ENCODE peak calls at places on chromosome 7, in four cellular contexts. W, R, U and F are unnamed samples.
A peak's percentile ranks its signal among the peaks of the same experiment; 100 is the strongest.

GRCh38 chr7:137964824-137965545 is 36.9 kb downstream of the CREB3L2 start:
- DNase-seq in W (no peak), R (no peak), U (no peak), F (no peak)

GRCh38 chr7:110522751-110523200 is 568.2 kb upstream of the LRRN3 start:
- DNase-seq in W (no peak), R (no peak), U (no peak), F (no peak)

GRCh38 chr7:1889556-1890181 is 219.6 kb downstream of the ELFN1 start:
- DNase-seq in W (no peak), R (no peak), U (no peak), F (no peak)

GRCh38 chr7:132455306-132455705 is 121.0 kb downstream of the PLXNA4 start:
- DNase-seq in W (no peak), R (no peak), U (no peak), F (no peak)

GRCh38 chr7:29976265-29976664 is 13.3 kb downstream of the SCRN1 start:
- DNase-seq in W (no peak), R (no peak), U (no peak), F (no peak)

GRCh38 chr7:21923663-21924062 is 22.0 kb downstream of the CDCA7L start:
- DNase-seq in W (no peak), R (no peak), U (no peak), F (no peak)

GRCh38 chr7:107180378-107180777 is 11.6 kb downstream of the HBP1 start:
- DNase-seq in W (peak; percentile 55), R (no peak), U (peak; percentile 39), F (no peak)

GRCh38 chr7:98992076-98992475 is 113.7 kb downstream of the TRRAP start:
- DNase-seq in W (no peak), R (no peak), U (no peak), F (no peak)

GRCh38 chr7:158572000-158572828 is 15.4 kb downstream of the PTPRN2 start:
- DNase-seq in W (no peak), R (no peak), U (no peak), F (no peak)

GRCh38 chr7:81161459-81162075 is 242.7 kb upstream of the SEMA3C start:
- DNase-seq in W (peak; percentile 80), R (no peak), U (no peak), F (no peak)

GRCh38 chr7:143008007-143008901 is 18.7 kb downstream of the OR9A2 start:
- DNase-seq in W (no peak), R (peak; percentile 95), U (peak; percentile 66), F (peak; percentile 94)

GRCh38 chr7:48035301-48035966 is at the start of gene C7orf57:
- DNase-seq in W (peak; percentile 50), R (peak; percentile 98), U (peak; percentile 86), F (peak; percentile 95)

GRCh38 chr7:5419523-5420107 is 4.0 kb downstream of the TNRC18 start:
- DNase-seq in W (no peak), R (no peak), U (no peak), F (no peak)

GRCh38 chr7:140506788-140507464 is 27.6 kb upstream of the MKRN1 start:
- DNase-seq in W (no peak), R (no peak), U (no peak), F (no peak)

GRCh38 chr7:131251371-131251770 is 76.3 kb upstream of the MKLN1 start:
- DNase-seq in W (no peak), R (no peak), U (no peak), F (no peak)

GRCh38 chr7:70432567-70433001 is 699.4 kb upstream of the GALNT17 start:
- DNase-seq in W (no peak), R (no peak), U (no peak), F (no peak)

GRCh38 chr7:140229591-140230516 is 53.1 kb upstream of the KDM7A start:
- DNase-seq in W (no peak), R (peak; percentile 84), U (peak; percentile 55), F (no peak)

GRCh38 chr7:45921699-45922519 is 837 bp upstream of the IGFBP3 start:
- DNase-seq in W (peak; percentile 30), R (peak; percentile 86), U (no peak), F (peak; percentile 89)

GRCh38 chr7:137920637-137921473 is 74.1 kb upstream of the DGKI start:
- DNase-seq in W (no peak), R (no peak), U (no peak), F (no peak)

GRCh38 chr7:34341331-34341730 is 316.7 kb upstream of the NPSR1 start:
- DNase-seq in W (no peak), R (no peak), U (no peak), F (no peak)

GRCh38 chr7:74355091-74355490 is 65.9 kb downstream of the CLIP2 start:
- DNase-seq in W (peak; percentile 78), R (no peak), U (no peak), F (no peak)

GRCh38 chr7:104758504-104758903 is 255.5 kb upstream of the KMT2E start:
- DNase-seq in W (no peak), R (no peak), U (no peak), F (no peak)